ENCODE peak calls at places on chromosomes 12 and 14, in four cellular contexts. N is K562, J is H1, R is SK-N-SH. S is an unnamed sample.
A peak's percentile ranks its signal among the peaks of the same experiment; 100 is the strongest.

GRCh38 chr12:106030210-106031175 is 108.3 kb downstream of the NUAK1 start:
- DNase-seq in N (no peak), J (no peak), R (peak; percentile 15), S (no peak)

GRCh38 chr14:101103321-101103901 is 199.9 kb upstream of the RTL1 start:
- DNase-seq in N (no peak), J (no peak), R (peak; percentile 30), S (no peak)

GRCh38 chr14:67395876-67396189 is 16.1 kb downstream of the PLEK2 start:
- DNase-seq in N (no peak), J (no peak), R (no peak), S (no peak)

GRCh38 chr14:31435276-31435675 is 14.9 kb upstream of the HEATR5A start:
- DNase-seq in N (no peak), J (no peak), R (no peak), S (no peak)

GRCh38 chr14:96399405-96399804 is 7.5 kb downstream of the AK7 start:
- DNase-seq in N (no peak), J (no peak), R (no peak), S (no peak)

GRCh38 chr12:62840806-62841205 is 94.1 kb downstream of the PPM1H start:
- DNase-seq in N (no peak), J (no peak), R (no peak), S (no peak)

GRCh38 chr12:125124320-125124966 is 59.2 kb downstream of the AACS start:
- DNase-seq in N (no peak), J (no peak), R (no peak), S (no peak)

GRCh38 chr12:91332305-91332704 is 149.7 kb upstream of the DCN start:
- DNase-seq in N (no peak), J (no peak), R (no peak), S (no peak)

GRCh38 chr12:53268637-53269562 is 801 bp downstream of the ESPL1 start:
- DNase-seq in N (peak; percentile 24), J (no peak), R (peak; percentile 39), S (no peak)

GRCh38 chr14:103735815-103736545 is 20.4 kb downstream of the ZFYVE21 start:
- DNase-seq in N (no peak), J (no peak), R (no peak), S (no peak)

GRCh38 chr14:60981626-60982455 is 796 bp downstream of the SLC38A6 start:
- DNase-seq in N (peak; percentile 50), J (no peak), R (peak; percentile 11), S (no peak)
- TF ChIP-seq TEAD4 in N (no peak), J (no peak), R (no peak), S (no peak)

DNA sequence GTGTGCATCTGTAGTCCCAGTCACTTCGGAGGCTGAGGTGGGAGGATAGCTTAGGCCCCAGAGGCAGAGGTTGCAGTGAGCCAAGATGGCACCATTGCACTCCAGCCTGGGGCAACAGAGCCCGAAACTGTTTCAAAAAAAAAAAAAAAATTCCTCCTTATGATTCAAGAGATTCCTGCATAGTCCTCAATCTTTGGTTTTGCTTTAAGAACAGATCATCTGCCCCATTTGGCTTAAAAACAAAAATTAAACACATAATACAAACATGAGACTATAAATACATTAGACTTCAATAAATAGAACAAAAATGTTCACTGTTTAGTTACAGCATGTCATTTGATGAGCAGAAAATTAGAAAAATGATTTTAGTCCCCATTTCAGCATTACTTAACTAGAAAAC is 131.2 kb downstream of the PAWR start:
- DNase-seq in N (no peak), J (no peak), R (no peak), S (no peak)
- TF ChIP-seq TEAD4 in N (no peak), J (no peak), R (no peak), S (no peak)

DNA sequence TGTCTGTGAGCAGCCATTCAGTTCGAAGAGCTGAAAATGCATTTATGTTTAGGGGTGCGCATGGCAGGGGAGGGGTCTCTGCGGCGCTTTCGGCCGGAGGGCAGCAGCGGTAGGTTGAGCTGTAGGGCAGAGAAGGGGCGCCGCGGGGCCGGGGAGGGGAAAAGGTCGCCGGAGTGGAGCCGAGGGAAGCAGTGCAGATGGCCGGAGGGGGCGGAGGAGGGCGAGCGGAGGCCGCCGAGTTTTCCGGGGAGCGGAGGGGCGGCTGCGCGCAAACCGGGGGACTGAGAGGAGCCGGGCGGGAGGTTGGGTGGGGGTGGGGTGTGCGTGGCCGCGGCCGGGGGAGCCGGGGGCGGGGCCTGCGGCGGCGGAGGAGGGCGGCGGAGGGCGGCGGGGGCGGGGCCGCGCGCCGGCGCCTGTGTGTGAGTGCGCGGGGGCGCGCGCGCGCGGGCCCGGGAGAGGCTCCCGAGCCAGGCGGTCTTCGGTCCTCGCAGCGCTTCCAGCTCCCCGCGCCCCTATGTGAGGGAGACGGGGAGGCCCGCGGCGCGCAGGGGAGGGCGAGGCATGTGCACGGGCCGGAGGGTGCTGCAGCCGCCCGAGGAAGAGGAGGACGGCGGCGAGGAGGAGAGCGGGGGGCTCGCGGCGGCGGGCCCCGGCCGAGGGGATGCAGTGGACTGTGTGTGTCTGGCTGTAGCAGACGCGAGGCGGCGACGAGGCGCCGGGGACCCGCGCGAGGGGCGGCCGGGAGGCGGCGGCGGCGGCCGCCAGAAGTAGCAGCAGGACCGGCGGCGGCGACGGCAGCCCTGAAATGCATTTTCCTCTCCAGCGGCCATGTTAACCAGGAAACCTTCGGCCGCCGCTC is at the start of gene DYRK2:
- DNase-seq in N (peak; percentile 88), J (peak; percentile 19), R (peak; percentile 94), S (peak; percentile 75)
- TF ChIP-seq TEAD4 in N (no peak), J (no peak), R (no peak), S (no peak)

DNA sequence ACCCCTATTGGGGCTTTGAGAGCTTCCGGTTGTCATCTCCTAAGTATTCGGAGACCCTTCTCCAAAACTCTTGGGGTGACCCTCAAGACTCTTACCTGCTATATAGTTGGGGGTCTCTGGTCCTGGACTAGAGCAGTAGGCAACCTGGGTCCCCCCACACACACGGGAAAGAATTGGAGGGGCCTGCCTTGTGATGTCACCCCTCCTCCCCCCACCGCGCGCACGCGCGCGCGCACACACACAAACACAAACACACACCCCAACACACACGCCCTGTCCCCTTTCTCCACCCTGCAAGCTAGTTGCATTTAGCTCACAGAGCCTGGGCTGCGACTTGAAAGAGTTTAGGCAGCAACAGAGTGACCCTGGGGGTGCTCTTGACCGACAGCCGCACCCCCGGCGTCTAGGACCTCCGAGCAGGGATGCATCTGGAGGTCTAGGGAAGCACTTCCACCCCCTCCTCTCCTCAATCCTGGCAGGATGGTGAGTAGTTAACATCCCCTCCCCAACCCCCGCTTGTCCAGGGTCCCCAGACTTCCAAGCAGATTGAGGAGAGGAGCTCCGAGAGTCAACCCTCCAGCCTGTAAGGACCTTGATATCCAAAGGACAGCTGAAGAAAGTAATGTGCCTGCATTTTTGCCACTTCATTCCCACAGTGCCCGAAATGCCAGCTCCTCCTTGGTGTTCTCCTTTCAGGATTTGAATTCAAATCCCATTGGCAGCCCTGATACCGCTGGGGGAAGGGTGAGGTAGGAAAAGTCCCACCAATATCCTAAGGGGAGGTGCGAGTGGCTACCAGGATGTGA is 1.4 kb upstream of the DNAJC14 start:
- DNase-seq in N (peak; percentile 76), J (no peak), R (peak; percentile 88), S (peak; percentile 69)
- TF ChIP-seq TEAD4 in N (no peak), J (no peak), R (no peak), S (no peak)

GRCh38 chr14:75626857-75627256 is 33.8 kb downstream of the ERG28 start:
- DNase-seq in N (no peak), J (no peak), R (no peak), S (no peak)
- TF ChIP-seq TEAD4 in N (no peak), J (no peak), R (no peak), S (no peak)